ENCODE peak calls at places on chromosomes 1 and 21, in eight cellular contexts. M is astrocyte of the spinal cord, H is PC-3, E is hepatocyte, Z is heart left ventricle, U is fibroblast of the aortic adventitia, L is left ventricle myocardium inferior, X is tibial nerve. T is an unnamed sample.
A peak's percentile ranks its signal among the peaks of the same experiment; 100 is the strongest.

GRCh38 chr1:206783506-206783905 is 11.2 kb upstream of the IL10 start:
- DNase-seq in E (no peak), U (no peak), H (no peak), M (no peak), Z (no peak), L (no peak), X (no peak), T (no peak)

GRCh38 chr1:36890776-36891175 is 143.5 kb downstream of the GRIK3 start:
- DNase-seq in X (no peak), M (no peak), U (no peak), H (no peak), E (no peak), L (no peak), Z (no peak), T (no peak)

GRCh38 chr1:202586018-202586821 is 124.0 kb downstream of the SYT2 start:
- DNase-seq in H (peak; percentile 15), L (no peak), X (peak; percentile 79), M (peak; percentile 63), Z (peak; percentile 52), U (peak; percentile 67), E (peak; percentile 37), T (no peak)

GRCh38 chr1:212359794-212360479 is 54.7 kb downstream of the PACC1 start:
- DNase-seq in L (no peak), H (peak; percentile 23), U (no peak), M (no peak), E (no peak), Z (no peak), X (no peak), T (no peak)

GRCh38 chr1:18861082-18861481 is 1.6 kb upstream of the TAS1R2 start:
- DNase-seq in X (no peak), E (no peak), M (no peak), L (no peak), Z (no peak), H (no peak), U (no peak), T (no peak)

GRCh38 chr1:243287128-243287470 is 31.3 kb downstream of the SDCCAG8 start:
- DNase-seq in E (no peak), H (no peak), U (peak; percentile 61), Z (no peak), L (no peak), M (peak; percentile 58), X (no peak), T (no peak)

GRCh38 chr1:214332950-214333798 is 52.2 kb downstream of the SMYD2 start:
- DNase-seq in E (peak; percentile 61), X (peak; percentile 31), Z (peak; percentile 67), L (no peak), M (peak; percentile 68), U (peak; percentile 72), H (peak; percentile 68), T (peak; percentile 45)

GRCh38 chr1:99546432-99547416 is 99.2 kb upstream of the PALMD start:
- DNase-seq in M (peak; percentile 31), H (no peak), X (no peak), E (no peak), L (no peak), U (no peak), Z (no peak), T (no peak)

GRCh38 chr1:169326644-169327316 is 40.8 kb downstream of the NME7 start:
- DNase-seq in Z (no peak), E (no peak), M (peak; percentile 53), X (no peak), H (peak; percentile 63), U (peak; percentile 51), L (no peak), T (peak; percentile 16)

GRCh38 chr1:160755864-160756616 is 17.0 kb downstream of the SLAMF7 start:
- DNase-seq in L (no peak), U (no peak), Z (no peak), E (no peak), M (no peak), H (no peak), X (no peak), T (no peak)

GRCh38 chr1:198776602-198777029 is 137.8 kb downstream of the PTPRC start:
- DNase-seq in U (peak; percentile 88), H (peak; percentile 87), X (peak; percentile 17), L (peak; percentile 54), Z (peak; percentile 53), E (no peak), M (peak; percentile 99), T (peak; percentile 89)

GRCh38 chr21:43851593-43851992 is 13.4 kb upstream of the AGPAT3 start:
- DNase-seq in H (no peak), X (no peak), L (no peak), Z (no peak), E (no peak), U (no peak), M (no peak), T (no peak)

GRCh38 chr1:7561936-7562728 is 209.0 kb upstream of the VAMP3 start:
- DNase-seq in X (no peak), M (no peak), E (no peak), U (no peak), Z (no peak), H (no peak), L (no peak), T (no peak)

GRCh38 chr1:197145451-197146029 is 929 bp downstream of the ASPM start:
- DNase-seq in H (no peak), M (peak; percentile 35), X (no peak), L (no peak), Z (no peak), U (no peak), E (no peak), T (no peak)

GRCh38 chr1:24391882-24392603 is 21.5 kb downstream of the STPG1 start:
- DNase-seq in E (peak; percentile 82), L (peak; percentile 49), Z (peak; percentile 58), X (no peak), M (peak; percentile 53), H (peak; percentile 79), U (peak; percentile 49), T (no peak)

GRCh38 chr1:186152227-186152944 is 222.7 kb downstream of the TPR start:
- DNase-seq in L (no peak), E (peak; percentile 55), X (no peak), M (peak; percentile 78), U (peak; percentile 73), H (peak; percentile 92), Z (no peak), T (peak; percentile 43)

DNA sequence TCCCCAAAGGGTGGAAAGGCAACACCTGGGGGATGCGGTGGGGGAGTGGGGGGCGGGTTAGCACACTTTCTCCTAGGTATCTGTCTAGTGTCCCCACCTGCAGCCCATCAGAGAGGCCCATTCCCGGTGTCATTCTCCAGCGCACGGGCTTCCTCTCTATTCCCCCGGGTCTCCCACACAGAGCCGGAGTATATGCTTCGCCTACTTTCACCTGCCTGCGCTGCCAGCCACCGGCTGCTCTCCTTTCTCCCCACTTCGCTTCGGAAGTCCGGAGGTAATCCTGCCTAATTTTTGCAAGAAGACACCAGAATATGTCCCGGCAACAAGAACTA is 852 bp downstream of the RGS7 start:
- DNase-seq in M (no peak), X (no peak), Z (no peak), U (no peak), L (no peak), E (peak; percentile 5), H (no peak), T (no peak)
- H3K4me3 ChIP-seq in M (peak overlapping the region; percentile 36), X (peak overlapping the region; percentile 74), Z (peak overlapping the region; percentile 56), U (peak overlapping the region; percentile 60), L (peak overlapping the region; percentile 65), E (no peak overlapping the region), H (no peak overlapping the region), T (peak overlapping the region; percentile 51)

GRCh38 chr1:89453123-89453972 is 71.3 kb upstream of the LRRC8B start:
- DNase-seq in M (no peak), X (no peak), U (no peak), Z (no peak), E (no peak), H (no peak), L (no peak), T (no peak)

GRCh38 chr1:89451011-89451410 is 73.6 kb upstream of the LRRC8B start:
- DNase-seq in H (peak; percentile 22), Z (no peak), M (peak; percentile 24), U (peak; percentile 19), E (no peak), L (no peak), X (no peak), T (no peak)

GRCh38 chr1:89459081-89459480 is 65.5 kb upstream of the LRRC8B start:
- DNase-seq in L (no peak), U (no peak), Z (no peak), X (no peak), M (no peak), E (no peak), H (no peak), T (no peak)

GRCh38 chr1:89457046-89457445 is 67.6 kb upstream of the LRRC8B start:
- DNase-seq in X (no peak), U (no peak), M (no peak), H (no peak), L (no peak), E (no peak), Z (no peak), T (no peak)

GRCh38 chr1:89454845-89455521 is 69.6 kb upstream of the LRRC8B start:
- DNase-seq in U (peak; percentile 66), M (peak; percentile 55), E (peak; percentile 56), L (no peak), H (peak; percentile 81), X (no peak), Z (peak; percentile 32), T (peak; percentile 33)
- TF ChIP-seq CTCF in U (peak; percentile 69), M (peak; percentile 54), E (peak; percentile 83), L (peak; percentile 72), H (peak; percentile 70), X (peak; percentile 63), Z (peak; percentile 61), T (peak; percentile 62)

DNA sequence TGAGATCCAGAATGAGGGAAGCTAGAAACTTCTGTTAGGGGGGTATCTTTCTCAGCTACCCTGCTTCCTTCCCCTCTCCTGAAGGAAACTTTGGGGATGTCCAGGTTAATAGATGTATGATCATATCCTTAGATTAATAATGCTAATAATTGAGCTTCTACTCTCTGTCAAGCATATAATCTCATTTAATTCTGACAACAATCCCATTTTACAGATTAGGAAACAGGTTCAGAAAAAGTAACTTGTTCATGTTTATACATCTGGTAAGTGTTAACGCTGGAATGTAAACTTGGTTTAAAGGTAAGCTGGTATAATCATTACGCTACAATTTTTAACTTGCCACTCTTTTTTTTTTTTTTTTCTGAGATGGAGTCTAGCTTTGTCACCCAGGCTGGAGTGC is 1.7 kb upstream of the TMEM269 start:
- DNase-seq in U (no peak), H (no peak), E (no peak), X (no peak), Z (no peak), M (no peak), L (no peak), T (no peak)
- H3K4me3 ChIP-seq in U (no peak overlapping the region), H (no peak overlapping the region), E (no peak overlapping the region), X (no peak overlapping the region), Z (no peak overlapping the region), M (no peak overlapping the region), L (no peak overlapping the region), T (no peak overlapping the region)

GRCh38 chr21:37257967-37258877 is 8.9 kb downstream of the VPS26C start:
- DNase-seq in U (peak; percentile 60), Z (peak; percentile 61), M (peak; percentile 50), E (peak; percentile 88), X (no peak), L (peak; percentile 58), H (peak; percentile 60), T (no peak)

GRCh38 chr21:37253991-37254390 is 13.1 kb downstream of the VPS26C start:
- DNase-seq in E (no peak), H (no peak), Z (no peak), X (no peak), M (peak; percentile 37), U (peak; percentile 66), L (no peak), T (peak; percentile 64)

GRCh38 chr21:37259426-37259825 is 7.7 kb downstream of the VPS26C start:
- DNase-seq in H (no peak), U (no peak), L (no peak), E (no peak), M (no peak), X (no peak), Z (no peak), T (no peak)

GRCh38 chr21:37257526-37257966 is 9.6 kb downstream of the VPS26C start:
- DNase-seq in X (no peak), U (peak; percentile 50), L (peak; percentile 23), M (peak; percentile 32), Z (no peak), E (no peak), H (peak; percentile 47), T (no peak)
- TF ChIP-seq CTCF in X (no peak), U (no peak), L (no peak), M (no peak), Z (no peak), E (no peak), H (no peak), T (no peak)

T was measured in astrocyte of the cerebellum.